ENCODE peak calls at places on chromosomes 1 and 21, in seven cellular contexts. One of them, this sample, is unnamed.

GRCh38 chr1:234408757-234409156 is 35.5 kb downstream of the COA6 start:
- DNase-seq in stomach: no peak
- DNase-seq in ovary: no peak
- DNase-seq in upper lobe of left lung: no peak
- DNase-seq in esophagus muscularis mucosa: peak; percentile 37
- DNase-seq in transverse colon: no peak
- DNase-seq in H1: no peak
- DNase-seq in this sample: no peak

GRCh38 chr1:37865348-37866119 is 6.1 kb upstream of the MTF1 start:
- DNase-seq in stomach: no peak
- DNase-seq in ovary: no peak
- DNase-seq in upper lobe of left lung: no peak
- DNase-seq in esophagus muscularis mucosa: no peak
- DNase-seq in transverse colon: no peak
- DNase-seq in H1: no peak
- DNase-seq in this sample: no peak

GRCh38 chr1:28782011-28782410 is 30.0 kb upstream of the OPRD1 start:
- DNase-seq in stomach: no peak
- DNase-seq in ovary: no peak
- DNase-seq in upper lobe of left lung: no peak
- DNase-seq in esophagus muscularis mucosa: no peak
- DNase-seq in transverse colon: no peak
- DNase-seq in H1: no peak
- DNase-seq in this sample: no peak

GRCh38 chr21:37061926-37062591 is 10.8 kb downstream of the PIGP start:
- DNase-seq in stomach: no peak
- DNase-seq in ovary: no peak
- DNase-seq in upper lobe of left lung: no peak
- DNase-seq in esophagus muscularis mucosa: no peak
- DNase-seq in transverse colon: no peak
- DNase-seq in H1: no peak
- DNase-seq in this sample: no peak

GRCh38 chr1:27120849-27121248 is 34.1 kb downstream of the SLC9A1 start:
- DNase-seq in stomach: no peak
- DNase-seq in ovary: no peak
- DNase-seq in upper lobe of left lung: no peak
- DNase-seq in esophagus muscularis mucosa: no peak
- DNase-seq in transverse colon: no peak
- DNase-seq in H1: no peak
- DNase-seq in this sample: no peak

GRCh38 chr1:99579691-99580171 is 66.2 kb upstream of the PALMD start:
- DNase-seq in stomach: no peak
- DNase-seq in ovary: no peak
- DNase-seq in upper lobe of left lung: no peak
- DNase-seq in esophagus muscularis mucosa: no peak
- DNase-seq in transverse colon: no peak
- DNase-seq in H1: no peak
- DNase-seq in this sample: no peak

GRCh38 chr1:175254190-175254589 is 61.6 kb upstream of the KIAA0040 start:
- DNase-seq in stomach: no peak
- DNase-seq in ovary: no peak
- DNase-seq in upper lobe of left lung: no peak
- DNase-seq in esophagus muscularis mucosa: no peak
- DNase-seq in transverse colon: no peak
- DNase-seq in H1: no peak
- DNase-seq in this sample: no peak

GRCh38 chr1:79380078-79380477 is 373.5 kb upstream of the ADGRL4 start:
- DNase-seq in stomach: no peak
- DNase-seq in ovary: no peak
- DNase-seq in upper lobe of left lung: no peak
- DNase-seq in esophagus muscularis mucosa: no peak
- DNase-seq in transverse colon: no peak
- DNase-seq in H1: no peak
- DNase-seq in this sample: no peak

GRCh38 chr1:27179373-27179772 is 24.4 kb upstream of the SLC9A1 start:
- DNase-seq in stomach: no peak
- DNase-seq in ovary: no peak
- DNase-seq in upper lobe of left lung: no peak
- DNase-seq in esophagus muscularis mucosa: no peak
- DNase-seq in transverse colon: no peak
- DNase-seq in H1: no peak
- DNase-seq in this sample: no peak

GRCh38 chr21:16084776-16085364 is 355.1 kb downstream of the USP25 start:
- DNase-seq in stomach: no peak
- DNase-seq in ovary: no peak
- DNase-seq in upper lobe of left lung: no peak
- DNase-seq in esophagus muscularis mucosa: no peak
- DNase-seq in transverse colon: no peak
- DNase-seq in H1: no peak
- DNase-seq in this sample: peak; percentile 79

GRCh38 chr1:65904681-65905083 is 112.0 kb downstream of the PDE4B start:
- DNase-seq in stomach: no peak
- DNase-seq in ovary: no peak
- DNase-seq in upper lobe of left lung: no peak
- DNase-seq in esophagus muscularis mucosa: no peak
- DNase-seq in transverse colon: no peak
- DNase-seq in H1: no peak
- DNase-seq in this sample: no peak

GRCh38 chr1:13797397-13797796 is 97.4 kb downstream of the PRDM2 start:
- DNase-seq in stomach: no peak
- DNase-seq in ovary: no peak
- DNase-seq in upper lobe of left lung: no peak
- DNase-seq in esophagus muscularis mucosa: no peak
- DNase-seq in transverse colon: no peak
- DNase-seq in H1: no peak
- DNase-seq in this sample: no peak

GRCh38 chr1:27600500-27601175 is 3.3 kb downstream of the AHDC1 start:
- DNase-seq in stomach: no peak
- DNase-seq in ovary: peak; percentile 56
- DNase-seq in upper lobe of left lung: no peak
- DNase-seq in esophagus muscularis mucosa: no peak
- DNase-seq in transverse colon: no peak
- DNase-seq in H1: no peak
- DNase-seq in this sample: no peak

GRCh38 chr1:26694597-26695416 is 1.0 kb upstream of the ARID1A start:
- DNase-seq in stomach: no peak
- DNase-seq in ovary: no peak
- DNase-seq in upper lobe of left lung: no peak
- DNase-seq in esophagus muscularis mucosa: no peak
- DNase-seq in transverse colon: peak; percentile 20
- DNase-seq in H1: no peak
- DNase-seq in this sample: no peak

GRCh38 chr1:98340511-98340910 is 321.0 kb upstream of the SNX7 start:
- DNase-seq in stomach: no peak
- DNase-seq in ovary: no peak
- DNase-seq in upper lobe of left lung: no peak
- DNase-seq in esophagus muscularis mucosa: no peak
- DNase-seq in transverse colon: no peak
- DNase-seq in H1: no peak
- DNase-seq in this sample: no peak

GRCh38 chr1:44411861-44412260 is 6.8 kb downstream of the RNF220 start:
- DNase-seq in stomach: no peak
- DNase-seq in ovary: no peak
- DNase-seq in upper lobe of left lung: no peak
- DNase-seq in esophagus muscularis mucosa: no peak
- DNase-seq in transverse colon: no peak
- DNase-seq in H1: no peak
- DNase-seq in this sample: no peak

GRCh38 chr21:41726970-41727783 is 39.7 kb downstream of the RIPK4 start:
- DNase-seq in stomach: peak; percentile 62
- DNase-seq in ovary: no peak
- DNase-seq in upper lobe of left lung: peak; percentile 64
- DNase-seq in esophagus muscularis mucosa: no peak
- DNase-seq in transverse colon: no peak
- DNase-seq in H1: no peak
- DNase-seq in this sample: no peak

GRCh38 chr1:56824956-56825355 is 5.8 kb upstream of the FYB2 start:
- DNase-seq in stomach: no peak
- DNase-seq in ovary: no peak
- DNase-seq in upper lobe of left lung: no peak
- DNase-seq in esophagus muscularis mucosa: no peak
- DNase-seq in transverse colon: no peak
- DNase-seq in H1: no peak
- DNase-seq in this sample: no peak

GRCh38 chr21:32612075-32612998 is at the start of gene CFAP298:
- DNase-seq in stomach: peak; percentile 83
- DNase-seq in ovary: peak; percentile 87
- DNase-seq in upper lobe of left lung: peak; percentile 91
- DNase-seq in esophagus muscularis mucosa: peak; percentile 97
- DNase-seq in transverse colon: peak; percentile 88
- DNase-seq in H1: peak; percentile 89
- DNase-seq in this sample: peak; percentile 91
- TF ChIP-seq EP300 in stomach: no peak
- TF ChIP-seq EP300 in ovary: no peak
- TF ChIP-seq EP300 in upper lobe of left lung: no peak
- TF ChIP-seq EP300 in esophagus muscularis mucosa: no peak
- TF ChIP-seq EP300 in transverse colon: no peak
- TF ChIP-seq EP300 in H1: no peak
- TF ChIP-seq EP300 in this sample: no peak

GRCh38 chr1:55210990-55211389 is 4.2 kb downstream of the USP24 start:
- DNase-seq in stomach: no peak
- DNase-seq in ovary: no peak
- DNase-seq in upper lobe of left lung: no peak
- DNase-seq in esophagus muscularis mucosa: no peak
- DNase-seq in transverse colon: no peak
- DNase-seq in H1: no peak
- DNase-seq in this sample: no peak

GRCh38 chr1:55204997-55205396 is 10.2 kb downstream of the USP24 start:
- DNase-seq in stomach: no peak
- DNase-seq in ovary: no peak
- DNase-seq in upper lobe of left lung: no peak
- DNase-seq in esophagus muscularis mucosa: no peak
- DNase-seq in transverse colon: no peak
- DNase-seq in H1: no peak
- DNase-seq in this sample: no peak

GRCh38 chr1:55209247-55209646 is 5.9 kb downstream of the USP24 start:
- DNase-seq in stomach: no peak
- DNase-seq in ovary: no peak
- DNase-seq in upper lobe of left lung: no peak
- DNase-seq in esophagus muscularis mucosa: no peak
- DNase-seq in transverse colon: no peak
- DNase-seq in H1: no peak
- DNase-seq in this sample: no peak

GRCh38 chr1:55203064-55203463 is 12.1 kb downstream of the USP24 start:
- DNase-seq in stomach: no peak
- DNase-seq in ovary: no peak
- DNase-seq in upper lobe of left lung: no peak
- DNase-seq in esophagus muscularis mucosa: no peak
- DNase-seq in transverse colon: no peak
- DNase-seq in H1: no peak
- DNase-seq in this sample: no peak

GRCh38 chr1:55206210-55206609 is 9.0 kb downstream of the USP24 start:
- DNase-seq in stomach: no peak
- DNase-seq in ovary: no peak
- DNase-seq in upper lobe of left lung: no peak
- DNase-seq in esophagus muscularis mucosa: no peak
- DNase-seq in transverse colon: no peak
- DNase-seq in H1: no peak
- DNase-seq in this sample: no peak
- TF ChIP-seq CTCF in stomach: no peak
- TF ChIP-seq CTCF in ovary: no peak
- TF ChIP-seq CTCF in upper lobe of left lung: no peak
- TF ChIP-seq CTCF in esophagus muscularis mucosa: no peak
- TF ChIP-seq CTCF in transverse colon: no peak
- TF ChIP-seq CTCF in H1: no peak
- TF ChIP-seq CTCF in this sample: no peak

GRCh38 chr1:7152655-7153054 is 367.4 kb downstream of the CAMTA1 start:
- DNase-seq in stomach: no peak
- DNase-seq in ovary: no peak
- DNase-seq in upper lobe of left lung: no peak
- DNase-seq in esophagus muscularis mucosa: no peak
- DNase-seq in transverse colon: no peak
- DNase-seq in H1: no peak
- DNase-seq in this sample: no peak

GRCh38 chr1:7146710-7147109 is 361.5 kb downstream of the CAMTA1 start:
- DNase-seq in stomach: no peak
- DNase-seq in ovary: no peak
- DNase-seq in upper lobe of left lung: no peak
- DNase-seq in esophagus muscularis mucosa: no peak
- DNase-seq in transverse colon: no peak
- DNase-seq in H1: no peak
- DNase-seq in this sample: no peak

GRCh38 chr1:7150951-7151350 is 365.7 kb downstream of the CAMTA1 start:
- DNase-seq in stomach: no peak
- DNase-seq in ovary: no peak
- DNase-seq in upper lobe of left lung: peak; percentile 45
- DNase-seq in esophagus muscularis mucosa: no peak
- DNase-seq in transverse colon: no peak
- DNase-seq in H1: no peak
- DNase-seq in this sample: no peak

GRCh38 chr1:7145947-7146346 is 360.7 kb downstream of the CAMTA1 start:
- DNase-seq in stomach: no peak
- DNase-seq in ovary: no peak
- DNase-seq in upper lobe of left lung: no peak
- DNase-seq in esophagus muscularis mucosa: no peak
- DNase-seq in transverse colon: no peak
- DNase-seq in H1: no peak
- DNase-seq in this sample: no peak

GRCh38 chr1:7149080-7149838 is 364.0 kb downstream of the CAMTA1 start:
- DNase-seq in stomach: peak; percentile 85
- DNase-seq in ovary: peak; percentile 50
- DNase-seq in upper lobe of left lung: peak; percentile 87
- DNase-seq in esophagus muscularis mucosa: no peak
- DNase-seq in transverse colon: no peak
- DNase-seq in H1: peak; percentile 62
- DNase-seq in this sample: no peak
- H3K27me3 ChIP-seq in stomach: no peaks in the 10 kb centered on the region
- H3K27me3 ChIP-seq in ovary: no peaks in the 10 kb centered on the region
- H3K27me3 ChIP-seq in upper lobe of left lung: no peaks in the 10 kb centered on the region
- H3K27me3 ChIP-seq in esophagus muscularis mucosa: no peaks in the 10 kb centered on the region
- H3K27me3 ChIP-seq in transverse colon: no peaks in the 10 kb centered on the region
- H3K27me3 ChIP-seq in H1: no peaks in the 10 kb centered on the region
- H3K27me3 ChIP-seq in this sample: no peaks in the 10 kb centered on the region

DNA sequence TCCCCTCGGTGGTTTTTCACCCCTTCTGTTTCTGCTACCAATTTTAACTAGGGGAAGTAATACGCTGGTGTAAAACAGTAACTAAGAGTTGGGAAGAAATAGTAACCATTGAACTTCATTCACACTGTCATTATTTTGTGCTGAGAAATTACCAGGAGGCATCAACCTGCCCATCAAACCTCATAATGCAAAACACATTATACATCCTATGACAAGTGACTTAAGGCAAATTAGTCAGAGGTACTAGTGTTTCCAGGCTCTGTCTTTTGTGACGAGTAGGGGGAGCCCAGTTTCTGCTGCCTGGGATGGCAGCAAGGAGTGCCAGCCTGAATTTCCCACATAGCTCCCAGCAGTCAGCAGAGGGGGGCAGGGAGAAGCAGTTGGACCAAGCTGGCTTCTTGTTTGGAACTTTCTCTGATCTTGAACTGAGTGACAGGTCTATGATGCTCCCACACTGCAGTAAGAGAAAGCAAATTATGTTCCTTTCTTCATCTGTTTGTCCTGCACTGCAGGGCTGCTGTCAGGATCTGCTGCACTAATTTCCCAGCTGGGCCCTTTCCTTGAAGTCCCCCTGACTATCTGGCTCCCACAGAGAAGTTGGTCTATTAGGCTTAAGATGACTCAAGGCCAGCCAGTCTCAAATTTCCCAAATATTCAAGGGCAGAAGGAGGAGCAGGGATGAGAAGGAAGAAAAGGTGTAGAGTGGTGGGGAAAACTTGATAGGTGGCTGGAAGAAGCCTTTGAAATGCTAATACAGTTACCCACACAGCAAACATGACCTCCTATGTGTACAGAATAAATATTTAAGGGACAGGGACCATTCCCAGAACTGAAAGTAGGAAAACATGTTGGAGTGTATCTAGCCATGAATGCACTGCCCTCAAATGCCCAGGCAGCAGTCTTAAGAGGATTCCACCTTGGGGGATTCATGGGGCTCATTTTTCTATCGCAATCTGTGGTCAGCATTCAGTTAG is 322.8 kb downstream of the SEC16B start:
- DNase-seq in stomach: no peak
- DNase-seq in ovary: no peak
- DNase-seq in upper lobe of left lung: no peak
- DNase-seq in esophagus muscularis mucosa: peak; percentile 47
- DNase-seq in transverse colon: no peak
- DNase-seq in H1: no peak
- DNase-seq in this sample: no peak
- TF ChIP-seq EP300 in stomach: no peak
- TF ChIP-seq EP300 in ovary: no peak
- TF ChIP-seq EP300 in upper lobe of left lung: no peak
- TF ChIP-seq EP300 in esophagus muscularis mucosa: no peak
- TF ChIP-seq EP300 in transverse colon: no peak
- TF ChIP-seq EP300 in H1: no peak
- TF ChIP-seq EP300 in this sample: no peak

This sample was measured in sigmoid colon.